ENCODE peak calls at places on chromosomes 6 and 20, in four cellular contexts. One of them, this sample, is unnamed.

GRCh38 chr20:47464380-47465101 is 37.1 kb upstream of the NCOA3 start:
- DNase-seq in breast epithelium: peak; percentile 40
- DNase-seq in heart right ventricle: peak; percentile 53
- DNase-seq in cardiac muscle cell: peak; percentile 99
- DNase-seq in this sample: no peak

GRCh38 chr6:163459536-163459935 is 45.0 kb downstream of the QKI start:
- DNase-seq in heart right ventricle: no peak
- DNase-seq in breast epithelium: no peak
- DNase-seq in cardiac muscle cell: no peak
- DNase-seq in this sample: no peak

GRCh38 chr20:32439132-32439829 is 81.2 kb downstream of the ASXL1 start:
- DNase-seq in cardiac muscle cell: peak; percentile 44
- DNase-seq in breast epithelium: peak; percentile 13
- DNase-seq in heart right ventricle: no peak
- DNase-seq in this sample: no peak

GRCh38 chr6:75748743-75749538 is at the start of gene MYO6:
- DNase-seq in heart right ventricle: peak; percentile 66
- DNase-seq in breast epithelium: peak; percentile 58
- DNase-seq in cardiac muscle cell: peak; percentile 64
- DNase-seq in this sample: peak; percentile 74

GRCh38 chr20:15406072-15406471 is 1068.7 kb upstream of the FLRT3 start:
- DNase-seq in breast epithelium: no peak
- DNase-seq in cardiac muscle cell: no peak
- DNase-seq in heart right ventricle: no peak
- DNase-seq in this sample: no peak

GRCh38 chr20:63014710-63015109 is 7.9 kb upstream of the BHLHE23 start:
- DNase-seq in heart right ventricle: no peak
- DNase-seq in cardiac muscle cell: peak; percentile 38
- DNase-seq in breast epithelium: no peak
- DNase-seq in this sample: no peak

GRCh38 chr20:21514553-21515251 is 838 bp upstream of the NKX2-2 start:
- DNase-seq in heart right ventricle: no peak
- DNase-seq in breast epithelium: no peak
- DNase-seq in cardiac muscle cell: no peak
- DNase-seq in this sample: no peak

GRCh38 chr6:52694404-52694803 is 23.5 kb downstream of the TMEM14A start:
- DNase-seq in breast epithelium: no peak
- DNase-seq in heart right ventricle: no peak
- DNase-seq in cardiac muscle cell: no peak
- DNase-seq in this sample: no peak

GRCh38 chr6:64520050-64520449 is 884.4 kb downstream of the PHF3 start:
- DNase-seq in heart right ventricle: no peak
- DNase-seq in breast epithelium: no peak
- DNase-seq in cardiac muscle cell: peak; percentile 95
- DNase-seq in this sample: no peak

GRCh38 chr6:1390805-1391511 is 1.6 kb downstream of the FOXF2 start:
- DNase-seq in cardiac muscle cell: peak; percentile 27
- DNase-seq in heart right ventricle: no peak
- DNase-seq in breast epithelium: no peak
- DNase-seq in this sample: no peak

GRCh38 chr6:159984268-159984786 is 15.4 kb downstream of the IGF2R start:
- DNase-seq in heart right ventricle: no peak
- DNase-seq in cardiac muscle cell: peak; percentile 91
- DNase-seq in breast epithelium: no peak
- DNase-seq in this sample: no peak

GRCh38 chr20:4601630-4602296 is 119.9 kb upstream of the PRND start:
- DNase-seq in cardiac muscle cell: no peak
- DNase-seq in heart right ventricle: peak; percentile 78
- DNase-seq in breast epithelium: no peak
- DNase-seq in this sample: no peak

GRCh38 chr6:26272171-26272631 is 92.8 kb upstream of the BTN3A2 start:
- DNase-seq in cardiac muscle cell: no peak
- DNase-seq in breast epithelium: peak; percentile 55
- DNase-seq in heart right ventricle: peak; percentile 18
- DNase-seq in this sample: peak; percentile 28

GRCh38 chr6:69818223-69818930 is 21.6 kb upstream of the LMBRD1 start:
- DNase-seq in breast epithelium: no peak
- DNase-seq in cardiac muscle cell: no peak
- DNase-seq in heart right ventricle: no peak
- DNase-seq in this sample: no peak

GRCh38 chr20:46683939-46684750 is 5.1 kb downstream of the TP53RK start:
- DNase-seq in cardiac muscle cell: peak; percentile 84
- DNase-seq in heart right ventricle: peak; percentile 38
- DNase-seq in breast epithelium: peak; percentile 49
- DNase-seq in this sample: peak; percentile 40

GRCh38 chr6:53043626-53044025 is 21.6 kb upstream of the FBXO9 start:
- DNase-seq in heart right ventricle: no peak
- DNase-seq in breast epithelium: no peak
- DNase-seq in cardiac muscle cell: peak; percentile 56
- DNase-seq in this sample: no peak

GRCh38 chr6:153056308-153056707 is 53.8 kb upstream of the MTRF1L start:
- DNase-seq in heart right ventricle: no peak
- DNase-seq in breast epithelium: no peak
- DNase-seq in cardiac muscle cell: no peak
- DNase-seq in this sample: no peak

GRCh38 chr6:14059791-14060436 is 57.7 kb upstream of the CD83 start:
- DNase-seq in heart right ventricle: peak; percentile 39
- DNase-seq in cardiac muscle cell: no peak
- DNase-seq in breast epithelium: peak; percentile 53
- DNase-seq in this sample: no peak

GRCh38 chr6:111502154-111502553 is 19.1 kb upstream of the REV3L start:
- DNase-seq in cardiac muscle cell: no peak
- DNase-seq in breast epithelium: no peak
- DNase-seq in heart right ventricle: no peak
- DNase-seq in this sample: no peak

GRCh38 chr6:16950825-16951495 is 150.9 kb upstream of the STMND1 start:
- DNase-seq in breast epithelium: no peak
- DNase-seq in heart right ventricle: no peak
- DNase-seq in cardiac muscle cell: no peak
- DNase-seq in this sample: no peak

GRCh38 chr6:170460606-170461005 is 92.5 kb downstream of the PSMB1 start:
- DNase-seq in cardiac muscle cell: no peak
- DNase-seq in heart right ventricle: no peak
- DNase-seq in breast epithelium: no peak
- DNase-seq in this sample: no peak

GRCh38 chr6:133099573-133099972 is 141.6 kb upstream of the EYA4 start:
- DNase-seq in heart right ventricle: no peak
- DNase-seq in breast epithelium: no peak
- DNase-seq in cardiac muscle cell: peak; percentile 89
- DNase-seq in this sample: no peak

GRCh38 chr6:170289108-170289931 is 1.6 kb downstream of the DLL1 start:
- DNase-seq in heart right ventricle: no peak
- DNase-seq in breast epithelium: no peak
- DNase-seq in cardiac muscle cell: no peak
- DNase-seq in this sample: no peak

GRCh38 chr20:17536944-17537444 is 5.8 kb upstream of the BFSP1 start:
- DNase-seq in cardiac muscle cell: peak; percentile 86
- DNase-seq in breast epithelium: peak; percentile 74
- DNase-seq in heart right ventricle: peak; percentile 77
- DNase-seq in this sample: peak; percentile 68

GRCh38 chr6:23280445-23280844 is 711.1 kb downstream of the HDGFL1 start:
- DNase-seq in cardiac muscle cell: peak; percentile 60
- DNase-seq in breast epithelium: no peak
- DNase-seq in heart right ventricle: no peak
- DNase-seq in this sample: no peak

GRCh38 chr6:73724389-73724788 is 28.4 kb downstream of the CD109 start:
- DNase-seq in breast epithelium: no peak
- DNase-seq in heart right ventricle: no peak
- DNase-seq in cardiac muscle cell: no peak
- DNase-seq in this sample: no peak

GRCh38 chr6:95413789-95414188 is 163.5 kb upstream of the MANEA start:
- DNase-seq in breast epithelium: no peak
- DNase-seq in cardiac muscle cell: no peak
- DNase-seq in heart right ventricle: no peak
- DNase-seq in this sample: no peak

GRCh38 chr20:47330933-47331708 is 25.4 kb downstream of the ZMYND8 start:
- DNase-seq in cardiac muscle cell: peak; percentile 81
- DNase-seq in heart right ventricle: no peak
- DNase-seq in breast epithelium: no peak
- DNase-seq in this sample: no peak

GRCh38 chr6:143514996-143515760 is 3.7 kb upstream of the FUCA2 start:
- DNase-seq in cardiac muscle cell: peak; percentile 63
- DNase-seq in breast epithelium: no peak
- DNase-seq in heart right ventricle: peak; percentile 83
- DNase-seq in this sample: no peak

GRCh38 chr20:4726710-4727391 is 5.1 kb downstream of the PRND start:
- DNase-seq in heart right ventricle: no peak
- DNase-seq in cardiac muscle cell: peak; percentile 59
- DNase-seq in breast epithelium: no peak
- DNase-seq in this sample: no peak

GRCh38 chr6:13302751-13303667 is 25.3 kb downstream of the TBC1D7 start:
- DNase-seq in cardiac muscle cell: peak; percentile 99
- DNase-seq in breast epithelium: peak; percentile 52
- DNase-seq in heart right ventricle: peak; percentile 66
- DNase-seq in this sample: no peak

GRCh38 chr20:4811257-4811656 is 89.5 kb downstream of the PRND start:
- DNase-seq in breast epithelium: no peak
- DNase-seq in heart right ventricle: no peak
- DNase-seq in cardiac muscle cell: no peak
- DNase-seq in this sample: no peak

GRCh38 chr6:12555267-12555666 is 161.3 kb upstream of the PHACTR1 start:
- DNase-seq in heart right ventricle: no peak
- DNase-seq in breast epithelium: no peak
- DNase-seq in cardiac muscle cell: peak; percentile 90
- DNase-seq in this sample: no peak

GRCh38 chr6:116106146-116106545 is 5.5 kb downstream of the NT5DC1 start:
- DNase-seq in cardiac muscle cell: peak; percentile 90
- DNase-seq in breast epithelium: no peak
- DNase-seq in heart right ventricle: no peak
- DNase-seq in this sample: no peak

GRCh38 chr20:64005394-64005793 is 24.5 kb downstream of the PRPF6 start:
- DNase-seq in cardiac muscle cell: no peak
- DNase-seq in breast epithelium: no peak
- DNase-seq in heart right ventricle: no peak
- DNase-seq in this sample: no peak

GRCh38 chr6:111447051-111447450 is 36.0 kb downstream of the REV3L start:
- DNase-seq in heart right ventricle: no peak
- DNase-seq in breast epithelium: no peak
- DNase-seq in cardiac muscle cell: peak; percentile 23
- DNase-seq in this sample: no peak

GRCh38 chr6:26309731-26310142 is 55.3 kb upstream of the BTN3A2 start:
- DNase-seq in heart right ventricle: no peak
- DNase-seq in cardiac muscle cell: no peak
- DNase-seq in breast epithelium: no peak
- DNase-seq in this sample: no peak

GRCh38 chr20:63698739-63699465 is 2.5 kb downstream of the TNFRSF6B start:
- DNase-seq in cardiac muscle cell: peak; percentile 84
- DNase-seq in breast epithelium: no peak
- DNase-seq in heart right ventricle: peak; percentile 50
- DNase-seq in this sample: no peak

GRCh38 chr6:18062733-18063132 is 59.7 kb downstream of the NHLRC1 start:
- DNase-seq in cardiac muscle cell: no peak
- DNase-seq in heart right ventricle: no peak
- DNase-seq in breast epithelium: no peak
- DNase-seq in this sample: no peak

DNA sequence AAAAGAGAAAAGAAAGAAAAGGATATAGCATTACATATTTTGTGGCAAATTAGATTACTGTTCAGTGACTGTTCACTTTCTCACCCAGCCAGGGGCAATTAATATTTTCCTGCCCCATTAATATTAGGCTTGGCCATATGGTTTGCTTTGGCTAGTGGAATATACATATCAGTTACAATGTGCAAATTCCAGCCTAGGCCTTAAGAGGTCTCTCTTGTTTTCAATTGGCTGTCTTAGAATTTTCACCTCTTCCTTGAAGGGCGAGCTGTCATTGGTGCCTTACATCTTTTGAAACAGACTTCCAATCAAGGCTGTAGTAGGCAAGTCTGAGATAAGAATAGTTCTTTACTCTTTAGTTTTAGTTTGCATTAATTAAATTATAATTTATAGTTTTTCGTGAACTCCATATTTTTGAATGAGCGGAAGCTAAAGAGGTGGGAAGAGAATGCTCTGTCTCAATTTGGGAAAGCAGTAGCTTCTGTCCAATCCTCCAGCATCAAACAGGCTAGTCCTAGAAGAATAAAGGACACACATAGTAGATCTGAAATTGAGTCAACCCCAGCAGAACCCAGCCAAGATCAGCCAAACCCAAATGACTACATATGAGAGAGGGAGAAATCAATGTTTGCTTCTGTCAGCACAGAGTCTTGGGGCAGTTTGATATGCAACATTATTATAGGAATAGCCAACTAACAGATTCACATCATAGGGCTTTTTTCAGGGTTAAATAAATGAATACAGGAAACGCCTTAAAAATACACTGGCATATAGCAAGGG is 6.3 kb upstream of the CSNK2A1 start:
- DNase-seq in heart right ventricle: no peak
- DNase-seq in breast epithelium: no peak
- DNase-seq in cardiac muscle cell: no peak
- DNase-seq in this sample: no peak
- TF ChIP-seq CTCF in heart right ventricle: no peak
- TF ChIP-seq CTCF in breast epithelium: no peak
- TF ChIP-seq CTCF in cardiac muscle cell: no peak
- TF ChIP-seq CTCF in this sample: no peak

GRCh38 chr20:53957421-53958172 is 112.8 kb downstream of the BCAS1 start:
- DNase-seq in cardiac muscle cell: peak; percentile 48
- DNase-seq in heart right ventricle: no peak
- DNase-seq in breast epithelium: no peak
- DNase-seq in this sample: no peak
- TF ChIP-seq CTCF in cardiac muscle cell: peak; percentile 41
- TF ChIP-seq CTCF in heart right ventricle: no peak
- TF ChIP-seq CTCF in breast epithelium: no peak
- TF ChIP-seq CTCF in this sample: no peak

DNA sequence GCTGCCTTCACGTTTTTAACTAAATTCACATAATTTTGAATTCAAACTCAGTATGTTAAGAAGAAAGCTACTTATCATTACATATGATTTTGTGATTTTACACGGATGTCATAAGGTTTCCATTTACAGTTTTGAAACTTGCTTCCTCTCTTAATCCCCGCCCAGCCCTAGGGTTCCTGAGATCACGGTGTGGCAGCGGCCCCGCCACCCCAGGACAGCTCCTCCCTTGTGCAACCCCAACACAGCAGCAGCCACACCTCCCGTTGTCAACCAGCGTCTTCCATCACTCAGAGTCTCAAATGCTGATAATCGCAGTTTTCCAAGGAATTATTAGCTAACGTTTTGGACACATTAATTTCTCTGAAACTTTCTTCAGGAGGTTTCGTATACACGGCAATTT is 204.8 kb downstream of the THBS2 start:
- DNase-seq in breast epithelium: no peak
- DNase-seq in heart right ventricle: no peak
- DNase-seq in cardiac muscle cell: no peak
- DNase-seq in this sample: no peak
- TF ChIP-seq CTCF in breast epithelium: no peak
- TF ChIP-seq CTCF in heart right ventricle: no peak
- TF ChIP-seq CTCF in cardiac muscle cell: no peak
- TF ChIP-seq CTCF in this sample: no peak

DNA sequence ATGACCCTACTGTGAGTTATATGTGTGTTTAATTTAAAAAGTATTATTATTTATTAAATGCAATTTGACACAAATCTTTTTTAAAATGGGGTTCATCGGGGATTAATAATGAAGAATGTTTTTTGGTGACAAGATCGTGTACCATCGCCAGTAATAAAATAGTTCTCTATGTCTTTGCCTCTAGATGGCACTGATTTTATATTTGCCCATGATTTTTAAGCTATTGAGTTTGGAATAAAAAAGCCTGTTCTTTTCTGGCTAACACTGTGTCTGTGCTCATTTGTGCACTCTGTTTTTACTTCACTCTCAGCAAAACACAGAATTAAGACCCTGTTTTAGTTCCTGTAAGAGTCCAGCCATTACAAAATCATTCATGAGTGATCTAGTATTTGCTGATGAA is 127.0 kb downstream of the FARS2 start:
- DNase-seq in heart right ventricle: no peak
- DNase-seq in breast epithelium: no peak
- DNase-seq in cardiac muscle cell: no peak
- DNase-seq in this sample: no peak
- TF ChIP-seq CTCF in heart right ventricle: no peak
- TF ChIP-seq CTCF in breast epithelium: no peak
- TF ChIP-seq CTCF in cardiac muscle cell: no peak
- TF ChIP-seq CTCF in this sample: no peak